ENCODE peak calls at places on chromosomes 12 and 14, in eight cellular contexts. U is PC-9, X is IMR-90, F is stomach, V is adrenal gland, B is endothelial cell of umbilical vein, W is Peyer's patch, M is substantia nigra. D is an unnamed sample.

GRCh38 chr14:59507063-59507751 is 22.9 kb downstream of the JKAMP start:
- DNase-seq in U (peak), X (peak), F (peak), V (peak), B (peak), W (peak), M (no peak), D (peak)

GRCh38 chr12:71456316-71456715 is 16.7 kb downstream of the LGR5 start:
- DNase-seq in U (no peak), X (no peak), F (no peak), V (no peak), B (no peak), W (no peak), M (no peak), D (no peak)

GRCh38 chr12:12892670-12893290 is 1.4 kb downstream of the GPRC5A start:
- DNase-seq in U (peak), X (no peak), F (no peak), V (no peak), B (no peak), W (no peak), M (no peak), D (no peak)

GRCh38 chr14:101595887-101596721 is 34.8 kb downstream of the DIO3 start:
- DNase-seq in U (no peak), X (no peak), F (peak), V (no peak), B (no peak), W (peak), M (no peak), D (peak)

GRCh38 chr12:49296836-49297694 is 2.1 kb downstream of the PRPH start:
- DNase-seq in U (peak), X (no peak), F (peak), V (no peak), B (no peak), W (peak), M (no peak), D (peak)

GRCh38 chr14:73723799-73724621 is 9.8 kb upstream of the PNMA1 start:
- DNase-seq in U (peak), X (peak), F (peak), V (peak), B (peak), W (peak), M (no peak), D (peak)

GRCh38 chr12:82687020-82687951 is 580 bp downstream of the TMTC2 start:
- DNase-seq in U (peak), X (peak), F (peak), V (peak), B (no peak), W (peak), M (peak), D (peak)

GRCh38 chr14:65222434-65222833 is 120.1 kb upstream of the MAX start:
- DNase-seq in U (peak), X (peak), F (peak), V (peak), B (peak), W (peak), M (peak), D (peak)

GRCh38 chr14:63887899-63888298 is 35.1 kb downstream of the SYNE2 start:
- DNase-seq in U (no peak), X (no peak), F (no peak), V (no peak), B (no peak), W (no peak), M (no peak), D (no peak)

GRCh38 chr12:121467638-121468403 is 67.9 kb downstream of the RNF34 start:
- DNase-seq in U (no peak), X (no peak), F (no peak), V (peak), B (peak), W (no peak), M (no peak), D (no peak)

GRCh38 chr12:25769076-25769945 is 189.2 kb upstream of the RASSF8 start:
- DNase-seq in U (peak), X (peak), F (no peak), V (peak), B (peak), W (no peak), M (no peak), D (no peak)

GRCh38 chr14:103436533-103436932 is 51.3 kb downstream of the MARK3 start:
- DNase-seq in U (peak), X (peak), F (no peak), V (no peak), B (no peak), W (no peak), M (no peak), D (no peak)

GRCh38 chr12:110957652-110958051 is 37.3 kb upstream of the MYL2 start:
- DNase-seq in U (no peak), X (no peak), F (no peak), V (no peak), B (no peak), W (no peak), M (no peak), D (no peak)

GRCh38 chr14:104282332-104283196 is 144.2 kb downstream of the KIF26A start:
- DNase-seq in U (no peak), X (no peak), F (peak), V (peak), B (no peak), W (peak), M (no peak), D (peak)

GRCh38 chr12:56763753-56764657 is 881 bp downstream of the HSD17B6 start:
- DNase-seq in U (peak), X (peak), F (no peak), V (no peak), B (no peak), W (no peak), M (no peak), D (no peak)

GRCh38 chr14:93946506-93947170 is 19.5 kb downstream of the FAM181A start:
- DNase-seq in U (peak), X (peak), F (no peak), V (no peak), B (no peak), W (no peak), M (no peak), D (no peak)

GRCh38 chr12:90304231-90304630 is 595.6 kb upstream of the ATP2B1 start:
- DNase-seq in U (no peak), X (no peak), F (no peak), V (no peak), B (no peak), W (no peak), M (no peak), D (no peak)

GRCh38 chr12:27864521-27864920 is 84.5 kb upstream of the MANSC4 start:
- DNase-seq in U (no peak), X (peak), F (no peak), V (no peak), B (peak), W (no peak), M (no peak), D (no peak)

GRCh38 chr14:103194256-103195045 is 71.2 kb downstream of the TNFAIP2 start:
- DNase-seq in U (peak), X (peak), F (no peak), V (no peak), B (no peak), W (peak), M (no peak), D (no peak)

GRCh38 chr14:100285021-100285912 is 21.0 kb downstream of the SLC25A29 start:
- DNase-seq in U (no peak), X (peak), F (peak), V (peak), B (peak), W (peak), M (no peak), D (peak)

GRCh38 chr12:27785882-27786570 is 6.0 kb upstream of the MANSC4 start:
- DNase-seq in U (peak), X (peak), F (no peak), V (no peak), B (peak), W (no peak), M (no peak), D (no peak)

GRCh38 chr14:24673059-24673458 is 39.1 kb upstream of the GZMB start:
- DNase-seq in U (no peak), X (no peak), F (no peak), V (no peak), B (no peak), W (peak), M (no peak), D (no peak)

GRCh38 chr14:28975084-28975483 is 208.5 kb downstream of the FOXG1 start:
- DNase-seq in U (no peak), X (no peak), F (no peak), V (no peak), B (no peak), W (no peak), M (no peak), D (no peak)

GRCh38 chr14:41609704-41610183 is 3.1 kb downstream of the LRFN5 start:
- DNase-seq in U (no peak), X (peak), F (no peak), V (peak), B (no peak), W (no peak), M (no peak), D (peak)

GRCh38 chr14:77848031-77848430 is 48.1 kb downstream of the ADCK1 start:
- DNase-seq in U (no peak), X (peak), F (no peak), V (no peak), B (no peak), W (no peak), M (no peak), D (no peak)

GRCh38 chr14:33484264-33484663 is 466.6 kb downstream of the EGLN3 start:
- DNase-seq in U (no peak), X (no peak), F (no peak), V (no peak), B (peak), W (no peak), M (no peak), D (no peak)

GRCh38 chr14:74468513-74468912 is 24.6 kb downstream of the NPC2 start:
- DNase-seq in U (no peak), X (no peak), F (no peak), V (no peak), B (no peak), W (no peak), M (no peak), D (no peak)

GRCh38 chr14:39562175-39562574 is 129.9 kb upstream of the FBXO33 start:
- DNase-seq in U (no peak), X (no peak), F (no peak), V (no peak), B (no peak), W (no peak), M (no peak), D (no peak)

GRCh38 chr12:133023566-133023965 is 13.7 kb upstream of the ZNF84 start:
- DNase-seq in U (no peak), X (peak), F (no peak), V (no peak), B (no peak), W (no peak), M (no peak), D (no peak)

GRCh38 chr12:9244894-9245293 is 36.7 kb upstream of the PZP start:
- DNase-seq in U (no peak), X (no peak), F (no peak), V (peak), B (no peak), W (no peak), M (no peak), D (no peak)

GRCh38 chr12:55816876-55817351 is 610 bp downstream of the SARNP start:
- DNase-seq in U (no peak), X (peak), F (no peak), V (no peak), B (peak), W (peak), M (no peak), D (no peak)

GRCh38 chr14:34804933-34805332 is 70.2 kb downstream of the BAZ1A start:
- DNase-seq in U (no peak), X (no peak), F (no peak), V (no peak), B (no peak), W (no peak), M (no peak), D (no peak)

GRCh38 chr12:115672506-115673080 is 604.9 kb downstream of the MED13L start:
- DNase-seq in U (no peak), X (no peak), F (no peak), V (no peak), B (no peak), W (no peak), M (no peak), D (no peak)

GRCh38 chr12:3139760-3140159 is 62.6 kb downstream of the TSPAN9 start:
- DNase-seq in U (no peak), X (no peak), F (no peak), V (no peak), B (no peak), W (no peak), M (no peak), D (no peak)

GRCh38 chr14:30621354-30621953 is 665 bp upstream of the SCFD1 start:
- DNase-seq in U (peak), X (peak), F (no peak), V (peak), B (no peak), W (peak), M (no peak), D (peak)

GRCh38 chr12:104958946-104959841 is 1.1 kb upstream of the SLC41A2 start:
- DNase-seq in U (peak), X (peak), F (no peak), V (peak), B (peak), W (no peak), M (no peak), D (peak)

GRCh38 chr14:102293784-102294183 is 11.2 kb downstream of the MOK start:
- DNase-seq in U (peak), X (peak), F (no peak), V (no peak), B (no peak), W (no peak), M (no peak), D (no peak)

GRCh38 chr12:76622915-76623314 is 63.3 kb upstream of the OSBPL8 start:
- DNase-seq in U (no peak), X (no peak), F (no peak), V (no peak), B (no peak), W (no peak), M (no peak), D (no peak)

DNA sequence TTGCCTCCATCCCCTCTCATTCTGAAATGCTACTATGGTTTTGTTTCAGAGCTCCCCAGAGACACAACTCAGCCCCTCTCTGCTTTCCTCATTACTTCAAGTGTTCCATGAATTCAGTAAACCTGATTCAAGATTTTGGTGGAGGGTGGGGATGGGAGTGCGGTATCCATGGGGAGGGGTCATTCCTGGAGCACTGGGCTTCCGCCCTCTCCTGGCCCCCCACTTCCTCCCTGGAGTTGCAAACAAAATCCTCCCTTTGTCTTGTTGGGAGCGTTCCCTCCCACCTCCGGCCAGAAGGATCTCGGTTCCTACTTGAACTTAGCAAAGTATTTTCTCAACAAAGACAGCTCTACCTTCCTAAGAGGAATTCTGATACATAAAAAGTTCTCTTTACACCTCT is 71.8 kb upstream of the LTA4H start:
- DNase-seq in U (no peak), X (no peak), F (no peak), V (peak), B (peak), W (no peak), M (no peak), D (no peak)
- H3K27ac ChIP-seq in U (no peak), X (no peak), F (no peak), V (peak), B (no peak), W (no peak), M (no peak), D (no peak)

GRCh38 chr14:61670576-61670975 is 24.7 kb upstream of the HIF1A start:
- DNase-seq in U (no peak), X (no peak), F (no peak), V (no peak), B (no peak), W (no peak), M (no peak), D (no peak)
- H3K27ac ChIP-seq in U (no peak), X (no peak), F (peak), V (no peak), B (no peak), W (peak), M (no peak), D (no peak)

DNA sequence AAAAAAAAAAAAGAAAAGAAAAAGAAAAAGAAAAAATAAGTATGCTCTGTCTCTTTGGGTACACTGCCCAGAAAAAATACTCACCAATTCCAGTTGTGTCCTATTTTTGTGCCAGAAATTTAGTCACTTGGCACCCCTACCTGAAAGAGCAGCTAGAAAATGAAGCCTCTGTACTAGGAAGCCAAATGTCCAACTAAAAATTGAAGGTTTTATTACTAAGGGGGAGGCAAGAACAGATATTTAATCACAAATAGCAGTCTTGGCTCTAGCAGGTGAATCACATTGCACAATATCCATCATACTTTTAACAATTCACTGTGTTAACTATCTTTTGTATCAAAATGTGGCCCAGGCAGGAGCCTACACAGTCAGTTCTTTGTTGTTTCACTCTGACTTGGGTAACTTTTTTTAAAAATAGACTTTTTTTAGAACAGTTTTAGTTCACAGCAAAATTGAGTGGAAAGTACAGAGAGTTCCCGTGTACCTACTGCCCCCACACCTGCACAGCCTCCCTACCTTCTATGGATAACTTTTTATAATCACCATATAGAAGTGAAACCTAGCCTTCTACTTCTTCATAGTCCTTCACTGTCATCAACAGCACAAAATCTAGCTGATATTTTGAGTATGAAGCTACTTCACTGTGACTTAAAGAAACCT is 87.1 kb upstream of the ATF7IP start:
- DNase-seq in U (no peak), X (no peak), F (no peak), V (no peak), B (no peak), W (peak), M (no peak), D (no peak)
- H3K27ac ChIP-seq in U (no peak), X (no peak), F (no peak), V (no peak), B (no peak), W (peak), M (no peak), D (no peak)

DNA sequence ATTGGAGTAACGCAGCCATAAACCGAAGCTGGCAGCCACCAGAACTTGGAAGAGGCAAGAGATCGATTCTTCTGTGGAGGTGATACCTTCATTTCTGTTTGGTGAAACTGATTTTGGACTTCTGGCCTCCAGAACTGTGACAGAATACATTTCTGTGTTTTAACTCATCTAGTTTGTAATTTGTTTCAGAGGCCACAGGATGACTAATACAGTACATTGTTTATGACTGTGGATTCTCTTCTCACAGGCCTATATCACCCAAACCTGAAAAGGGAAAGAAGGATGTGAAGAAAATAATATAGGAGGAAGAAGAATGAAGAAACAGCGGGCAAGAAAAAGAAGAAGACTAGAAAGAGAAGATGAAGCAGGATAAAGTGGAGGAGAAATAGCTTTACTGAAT is 263.8 kb upstream of the DIO2 start:
- DNase-seq in U (no peak), X (peak), F (no peak), V (no peak), B (no peak), W (no peak), M (no peak), D (no peak)
- H3K27ac ChIP-seq in U (no peak), X (peak), F (no peak), V (no peak), B (no peak), W (no peak), M (no peak), D (no peak)

DNA sequence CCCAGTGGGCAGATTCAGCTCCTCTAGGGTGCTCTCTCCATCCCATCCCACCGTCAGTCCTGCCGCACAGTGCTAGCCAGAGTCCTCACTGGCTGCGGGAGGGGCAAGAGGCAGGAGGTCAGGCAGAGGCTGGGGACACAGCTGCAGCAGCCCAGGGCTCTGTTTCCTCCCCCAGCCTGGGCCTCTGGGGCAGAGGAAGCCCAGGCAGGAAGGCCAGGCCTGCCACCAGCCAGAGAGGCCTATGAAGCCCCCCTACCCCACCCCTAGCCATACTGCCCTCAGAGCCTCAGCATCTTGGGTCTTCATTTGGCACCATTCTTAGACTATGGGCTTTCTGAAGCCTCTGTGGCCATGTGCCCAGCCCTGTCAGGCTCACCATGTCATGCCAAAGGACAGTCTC is 3.4 kb downstream of the ACVRL1 start:
- DNase-seq in U (no peak), X (no peak), F (no peak), V (no peak), B (peak), W (peak), M (no peak), D (no peak)
- H3K27ac ChIP-seq in U (no peak), X (peak), F (peak), V (peak), B (peak), W (peak), M (no peak), D (peak)

GRCh38 chr14:51573607-51574006 is 78.1 kb upstream of the FRMD6 start:
- DNase-seq in U (no peak), X (no peak), F (no peak), V (no peak), B (no peak), W (no peak), M (no peak), D (no peak)
- H3K27ac ChIP-seq in U (no peak), X (no peak), F (no peak), V (no peak), B (no peak), W (no peak), M (no peak), D (no peak)

GRCh38 chr12:65858831-65859230 is 34.5 kb downstream of the HMGA2 start:
- DNase-seq in U (no peak), X (peak), F (no peak), V (no peak), B (peak), W (no peak), M (no peak), D (no peak)
- H3K27ac ChIP-seq in U (no peak), X (no peak), F (no peak), V (no peak), B (peak), W (no peak), M (no peak), D (no peak)

GRCh38 chr12:740921-741320 is 11.5 kb upstream of the WNK1 start:
- DNase-seq in U (no peak), X (no peak), F (no peak), V (no peak), B (no peak), W (no peak), M (no peak), D (no peak)
- H3K27ac ChIP-seq in U (no peak), X (no peak), F (no peak), V (no peak), B (no peak), W (no peak), M (no peak), D (no peak)